ENCODE peak calls at places on chromosomes 1 and 21, in five cellular contexts. W is K562, K is activated T-cell treated with anti-CD3 and anti-CD28 coated beads for 48 hours, N is stomach, J is NCI-H1105. X is an unnamed sample.

GRCh38 chr21:31158789-31159581 is 120.7 kb upstream of the KRTAP19-8 start:
- DNase-seq in J (no peak), N (no peak), K (no peak), W (no peak), X (no peak)

GRCh38 chr1:10473145-10473765 is 926 bp upstream of the DFFA start:
- DNase-seq in N (no peak), K (no peak), J (no peak), W (no peak), X (no peak)

GRCh38 chr1:85306236-85306635 is 29.8 kb upstream of the BCL10 start:
- DNase-seq in W (no peak), J (no peak), K (no peak), N (no peak), X (no peak)

GRCh38 chr1:25768999-25769398 is 31.0 kb upstream of the SELENON start:
- DNase-seq in W (no peak), J (no peak), N (no peak), K (no peak), X (no peak)

GRCh38 chr1:17944606-17945005 is 163.0 kb upstream of the IGSF21 start:
- DNase-seq in J (no peak), W (no peak), N (no peak), K (no peak), X (no peak)

GRCh38 chr1:118154220-118154619 is 30.8 kb downstream of the SPAG17 start:
- DNase-seq in W (no peak), N (no peak), K (no peak), J (no peak), X (no peak)

GRCh38 chr1:164311376-164311775 is 247.6 kb upstream of the PBX1 start:
- DNase-seq in K (no peak), W (no peak), J (no peak), N (no peak), X (no peak)

GRCh38 chr1:195899762-195900352 is 708.4 kb downstream of the KCNT2 start:
- DNase-seq in K (no peak), J (no peak), N (no peak), W (peak), X (no peak)

GRCh38 chr1:3257788-3258187 is 188.8 kb downstream of the PRDM16 start:
- DNase-seq in K (no peak), N (no peak), J (no peak), W (no peak), X (no peak)

GRCh38 chr1:22804969-22805671 is 94.5 kb downstream of the EPHB2 start:
- DNase-seq in K (no peak), W (no peak), N (no peak), J (no peak), X (no peak)

GRCh38 chr1:150320667-150320978 is 710 bp upstream of the PRPF3 start:
- DNase-seq in W (no peak), J (no peak), K (no peak), N (no peak), X (no peak)

GRCh38 chr1:41315867-41316266 is 45.4 kb upstream of the FOXO6 start:
- DNase-seq in W (no peak), K (no peak), N (no peak), J (no peak), X (no peak)

GRCh38 chr1:150981805-150982712 is at the start of gene ANXA9:
- DNase-seq in J (no peak), N (peak), W (peak), K (no peak), X (no peak)

GRCh38 chr1:27522148-27522859 is 32.3 kb upstream of the WASF2 start:
- DNase-seq in W (no peak), N (peak), K (peak), J (peak), X (peak)

GRCh38 chr1:31421404-31422040 is 8.5 kb downstream of the SERINC2 start:
- DNase-seq in N (no peak), W (no peak), J (no peak), K (no peak), X (no peak)

GRCh38 chr1:186960866-186961265 is 132.1 kb downstream of the PLA2G4A start:
- DNase-seq in N (no peak), J (no peak), W (no peak), K (no peak), X (no peak)